ENCODE peak calls at places on chromosomes 11 and 22, in four cellular contexts. Z, K, M and L are unnamed samples.

GRCh38 chr11:34639545-34639944 is 18.7 kb downstream of the EHF start:
- DNase-seq in Z (no peak), K (no peak), M (no peak), L (no peak)

GRCh38 chr11:33843018-33843417 is 48.9 kb downstream of the LMO2 start:
- DNase-seq in Z (no peak), K (no peak), M (no peak), L (no peak)

GRCh38 chr11:1523779-1524178 is 37.2 kb upstream of the MOB2 start:
- DNase-seq in Z (no peak), K (no peak), M (no peak), L (no peak)

GRCh38 chr11:34640050-34640971 is 19.4 kb downstream of the EHF start:
- DNase-seq in Z (no peak), K (peak), M (peak), L (peak)

GRCh38 chr22:44672632-44673031 is 29.4 kb upstream of the PRR5 start:
- DNase-seq in Z (no peak), K (no peak), M (no peak), L (no peak)

GRCh38 chr11:95187730-95188129 is 43.3 kb downstream of the SESN3 start:
- DNase-seq in Z (no peak), K (no peak), M (no peak), L (no peak)

GRCh38 chr22:45265546-45265945 is 19.2 kb upstream of the UPK3A start:
- DNase-seq in Z (no peak), K (peak), M (no peak), L (no peak)

GRCh38 chr11:126929186-126930085 is 71.1 kb downstream of the KIRREL3 start:
- DNase-seq in Z (no peak), K (no peak), M (no peak), L (no peak)

GRCh38 chr11:125925247-125925740 is 20.6 kb upstream of the VSIG10L2 start:
- DNase-seq in Z (no peak), K (peak), M (no peak), L (no peak)

GRCh38 chr11:27429740-27430451 is 42.7 kb downstream of the LGR4 start:
- DNase-seq in Z (no peak), K (no peak), M (no peak), L (peak)

GRCh38 chr11:47408598-47409439 is 429 bp downstream of the SLC39A13 start:
- DNase-seq in Z (peak), K (peak), M (peak), L (peak)

GRCh38 chr11:48683226-48683720 is 194.7 kb downstream of the OR4A47 start:
- DNase-seq in Z (no peak), K (no peak), M (no peak), L (no peak)

GRCh38 chr11:114354076-114354475 is 46.2 kb downstream of the C11orf71 start:
- DNase-seq in Z (no peak), K (peak), M (no peak), L (peak)

GRCh38 chr11:108693852-108694251 is 29.0 kb downstream of the DDX10 start:
- DNase-seq in Z (no peak), K (peak), M (no peak), L (peak)

GRCh38 chr11:67507242-67507890 is 596 bp downstream of the CDK2AP2 start:
- DNase-seq in Z (no peak), K (peak), M (peak), L (peak)

GRCh38 chr11:76419896-76420295 is 24.9 kb upstream of the EMSY start:
- DNase-seq in Z (no peak), K (peak), M (peak), L (no peak)

GRCh38 chr11:130725417-130726233 is 190.7 kb downstream of the SNX19 start:
- DNase-seq in Z (no peak), K (peak), M (no peak), L (no peak)

GRCh38 chr22:35914665-35915476 is 113.8 kb downstream of the RBFOX2 start:
- DNase-seq in Z (peak), K (peak), M (peak), L (peak)

GRCh38 chr11:129815596-129816461 is at the start of gene TMEM45B:
- DNase-seq in Z (no peak), K (peak), M (peak), L (peak)

GRCh38 chr11:131745405-131745804 is 375.0 kb downstream of the NTM start:
- DNase-seq in Z (no peak), K (peak), M (no peak), L (peak)

GRCh38 chr22:29581799-29582198 is 886 bp upstream of the NIPSNAP1 start:
- DNase-seq in Z (no peak), K (no peak), M (no peak), L (no peak)

GRCh38 chr11:117187007-117187406 is 8.5 kb downstream of the SIDT2 start:
- DNase-seq in Z (peak), K (no peak), M (no peak), L (no peak)

DNA sequence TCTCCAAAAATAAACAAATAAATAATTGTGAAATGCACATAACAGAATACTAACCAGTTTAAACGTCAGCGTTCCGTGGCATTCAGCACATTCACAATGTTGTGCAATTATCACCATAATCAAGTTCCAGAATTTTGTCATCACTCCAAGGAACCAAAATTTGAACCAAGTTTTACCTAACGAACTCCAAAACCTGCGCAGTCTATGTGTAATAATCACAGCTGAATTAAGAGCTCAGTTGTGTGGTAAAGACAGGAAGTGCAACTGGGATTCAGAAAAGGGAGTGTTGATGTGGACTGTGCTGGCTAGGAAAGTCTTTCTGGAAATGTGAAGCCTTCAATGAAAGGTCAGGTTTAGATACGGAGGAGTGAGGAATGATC is 5.4 kb upstream of the MCAM start:
- DNase-seq in Z (peak), K (no peak), M (no peak), L (no peak)
- TF ChIP-seq CTCF in Z (peak), K (peak), M (no peak), L (no peak)

GRCh38 chr22:47390026-47390970 is 627.8 kb downstream of the TBC1D22A start:
- DNase-seq in Z (no peak), K (no peak), M (no peak), L (no peak)
- H3K4me3 ChIP-seq in Z (no peak), K (no peak), M (no peak), L (no peak)

DNA sequence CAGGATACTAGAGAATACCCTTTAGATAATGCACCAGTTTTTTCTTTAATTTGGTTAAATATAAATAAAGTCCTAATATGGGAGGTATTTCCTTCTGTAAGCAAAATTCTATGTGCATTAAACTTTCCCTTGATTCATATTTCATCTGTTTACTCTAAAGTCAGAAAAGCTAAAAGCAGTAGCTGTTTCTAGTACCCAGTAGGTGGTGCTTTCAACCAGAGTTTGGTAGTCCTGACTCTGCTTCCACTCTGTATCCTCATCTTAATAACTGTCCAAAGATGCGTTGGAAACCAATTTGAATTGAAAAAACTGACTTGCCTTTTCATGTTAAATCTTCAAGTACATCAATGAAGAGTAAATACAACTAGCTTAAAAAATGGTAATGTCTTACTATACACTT is 1065.2 kb downstream of the JRKL start:
- DNase-seq in Z (no peak), K (peak), M (peak), L (no peak)
- TF ChIP-seq CTCF in Z (no peak), K (peak), M (peak), L (no peak)

DNA sequence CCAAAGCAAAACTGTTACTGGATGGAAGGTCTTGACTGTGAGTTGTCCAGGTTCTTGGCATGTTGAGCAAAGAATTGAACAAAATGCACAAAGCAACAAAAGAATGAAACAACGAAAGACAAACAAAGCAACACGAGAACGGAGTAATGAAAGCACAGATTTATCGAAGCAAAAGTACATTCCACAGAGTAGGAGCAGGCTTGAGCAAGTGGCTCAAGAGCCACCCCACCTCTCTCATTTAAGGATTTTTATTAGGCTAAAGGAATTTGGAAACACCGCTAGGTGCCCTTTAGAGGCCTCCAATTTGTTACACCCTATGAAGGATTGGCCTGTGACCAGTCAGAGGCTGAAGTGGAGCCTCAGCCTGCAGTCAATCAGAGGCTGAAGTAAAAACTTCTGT is 59.3 kb upstream of the FTH1 start:
- DNase-seq in Z (no peak), K (no peak), M (no peak), L (no peak)
- H3K4me3 ChIP-seq in Z (no peak), K (no peak), M (no peak), L (no peak)